ENCODE peak calls at places on chromosomes 12 and 14, in eight cellular contexts. B is PC-9; O is Jurkat, Clone E6-1; Z is AG09309; U is stomach; C is A549; V is sigmoid colon; I is lower leg skin. W is an unnamed sample.

GRCh38 chr14:67883717-67884116 is 64.1 kb downstream of the RAD51B start:
- DNase-seq in B (peak; percentile 43), C (peak; percentile 18), V (no peak), O (no peak), U (no peak), I (no peak), Z (peak; percentile 3), W (no peak)

GRCh38 chr14:32509632-32510187 is 180.6 kb downstream of the AKAP6 start:
- DNase-seq in V (peak; percentile 83), Z (peak; percentile 97), O (no peak), B (no peak), I (peak; percentile 90), C (peak; percentile 88), U (peak; percentile 30), W (peak; percentile 97)

GRCh38 chr14:89600950-89601826 is 184.2 kb upstream of the FOXN3 start:
- DNase-seq in I (no peak), B (no peak), O (no peak), V (no peak), Z (no peak), U (no peak), C (no peak), W (no peak)

GRCh38 chr12:113882690-113883089 is 83.4 kb downstream of the RBM19 start:
- DNase-seq in Z (no peak), U (no peak), V (no peak), I (no peak), C (no peak), B (no peak), O (no peak), W (no peak)

GRCh38 chr12:119129827-119130434 is 48.8 kb upstream of the HSPB8 start:
- DNase-seq in U (no peak), C (no peak), Z (no peak), V (no peak), O (no peak), B (no peak), I (no peak), W (no peak)

GRCh38 chr14:66649515-66649914 is 141.6 kb downstream of the GPHN start:
- DNase-seq in B (no peak), C (no peak), Z (no peak), O (peak; percentile 79), I (no peak), U (no peak), V (no peak), W (no peak)

GRCh38 chr14:53971501-53971900 is 14.9 kb upstream of the BMP4 start:
- DNase-seq in B (no peak), O (no peak), V (no peak), I (no peak), Z (no peak), C (no peak), U (no peak), W (no peak)

GRCh38 chr14:36659010-36659821 is 2.4 kb upstream of the PAX9 start:
- DNase-seq in V (no peak), O (no peak), B (no peak), U (no peak), C (no peak), I (no peak), Z (no peak), W (no peak)

DNA sequence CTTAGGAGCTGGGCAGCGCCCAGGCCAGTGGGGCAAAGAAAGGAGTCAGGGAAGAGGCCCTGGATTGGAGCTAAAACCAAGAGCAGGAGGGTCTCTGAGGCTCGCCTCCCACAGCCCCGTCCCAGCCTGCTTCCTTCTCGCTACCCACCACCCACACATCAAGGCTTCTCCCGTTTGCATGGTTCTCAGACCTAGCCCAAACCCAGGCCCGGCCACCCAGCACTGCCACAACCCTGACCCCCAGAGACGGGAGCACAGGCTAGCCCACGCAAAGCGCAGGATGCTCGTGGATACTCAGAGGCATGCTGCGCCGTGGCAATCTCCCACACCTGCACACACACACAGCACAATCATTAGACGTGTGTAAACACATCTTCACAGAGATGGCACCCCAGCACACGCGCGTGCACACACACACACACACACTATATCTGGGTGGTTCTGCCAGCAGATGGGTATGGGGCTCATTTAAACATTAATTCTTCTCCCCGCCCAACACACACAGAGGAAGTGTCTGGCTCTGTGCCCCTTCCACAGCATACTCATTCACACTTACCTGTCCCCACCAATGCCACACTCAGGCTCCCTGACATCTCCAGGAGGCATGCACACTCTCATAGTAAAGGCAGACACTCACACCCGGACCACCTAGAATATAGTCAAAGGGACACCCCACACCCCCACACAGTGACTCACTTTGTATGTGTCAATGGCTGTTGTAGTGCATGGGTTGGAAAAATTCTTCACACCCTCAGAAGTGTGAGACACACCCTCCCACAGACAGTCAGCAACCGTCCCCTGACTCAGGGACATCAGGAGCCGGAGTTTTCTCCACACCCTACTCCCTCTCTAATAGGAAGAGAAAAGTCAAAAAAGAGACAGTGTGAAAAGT is 1.1 kb downstream of the CARMIL3 start:
- DNase-seq in U (no peak), O (no peak), V (no peak), Z (no peak), C (no peak), I (no peak), B (no peak), W (no peak)
- H3K4me3 ChIP-seq in U (peak overlapping the region; percentile 64), O (peak overlapping the region; percentile 66), V (peak overlapping the region; percentile 62), Z (no peak overlapping the region), C (peak overlapping the region; percentile 75), I (no peak overlapping the region), B (no peak overlapping the region), W (peak overlapping the region; percentile 54)

GRCh38 chr12:6821674-6822433 is at the start of gene GPR162:
- DNase-seq in V (peak; percentile 88), B (no peak), C (peak; percentile 43), U (peak; percentile 52), I (peak; percentile 92), Z (no peak), O (no peak), W (no peak)
- H3K4me3 ChIP-seq in V (peak within 1 kb of the TSS; percentile 58), B (peak within 1 kb of the TSS; percentile 33), C (peak within 1 kb of the TSS; percentile 55), U (peak within 1 kb of the TSS; percentile 46), I (peak within 1 kb of the TSS; percentile 10), Z (peak within 1 kb of the TSS; percentile 62), O (peak within 1 kb of the TSS; percentile 42), W (peak within 1 kb of the TSS; percentile 52)

DNA sequence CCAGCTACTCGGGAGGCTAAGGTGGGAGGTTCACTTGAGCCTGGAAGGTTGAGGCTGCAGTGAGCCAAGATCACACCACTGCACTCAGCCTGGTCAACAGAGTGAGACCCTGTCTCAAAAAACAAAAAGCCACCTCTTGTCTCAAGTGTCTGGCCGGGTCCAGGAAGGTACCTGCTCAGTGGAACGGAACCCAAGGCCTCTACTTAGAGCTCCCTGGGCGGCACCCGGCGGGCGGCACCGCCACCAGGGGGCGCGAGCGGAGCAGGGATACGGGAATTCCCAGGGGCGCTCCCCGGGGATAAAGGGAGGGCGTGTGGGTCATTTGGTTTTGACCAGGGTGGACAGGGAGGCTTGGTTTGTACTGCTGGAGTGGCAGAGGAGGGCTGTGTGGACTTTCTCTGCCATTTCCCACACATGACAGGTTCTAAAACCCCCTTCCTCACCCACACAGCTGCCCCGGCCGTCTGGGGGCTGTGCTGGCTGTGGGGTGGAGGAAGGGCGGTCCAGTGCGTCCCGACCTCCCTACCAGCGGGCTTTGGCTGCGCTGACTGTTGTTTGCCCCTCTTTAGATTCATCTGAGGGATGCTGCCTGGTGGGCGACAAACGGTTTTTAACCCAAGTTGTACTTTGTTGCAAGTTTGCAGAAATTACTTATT is 91.4 kb downstream of the SETD3 start:
- DNase-seq in V (no peak), Z (no peak), U (peak; percentile 75), B (no peak), I (peak; percentile 84), O (no peak), C (peak; percentile 60), W (no peak)
- H3K4me3 ChIP-seq in V (no peak overlapping the region), Z (no peak overlapping the region), U (no peak overlapping the region), B (no peak overlapping the region), I (no peak overlapping the region), O (no peak overlapping the region), C (peak overlapping the region; percentile 37), W (no peak overlapping the region)

DNA sequence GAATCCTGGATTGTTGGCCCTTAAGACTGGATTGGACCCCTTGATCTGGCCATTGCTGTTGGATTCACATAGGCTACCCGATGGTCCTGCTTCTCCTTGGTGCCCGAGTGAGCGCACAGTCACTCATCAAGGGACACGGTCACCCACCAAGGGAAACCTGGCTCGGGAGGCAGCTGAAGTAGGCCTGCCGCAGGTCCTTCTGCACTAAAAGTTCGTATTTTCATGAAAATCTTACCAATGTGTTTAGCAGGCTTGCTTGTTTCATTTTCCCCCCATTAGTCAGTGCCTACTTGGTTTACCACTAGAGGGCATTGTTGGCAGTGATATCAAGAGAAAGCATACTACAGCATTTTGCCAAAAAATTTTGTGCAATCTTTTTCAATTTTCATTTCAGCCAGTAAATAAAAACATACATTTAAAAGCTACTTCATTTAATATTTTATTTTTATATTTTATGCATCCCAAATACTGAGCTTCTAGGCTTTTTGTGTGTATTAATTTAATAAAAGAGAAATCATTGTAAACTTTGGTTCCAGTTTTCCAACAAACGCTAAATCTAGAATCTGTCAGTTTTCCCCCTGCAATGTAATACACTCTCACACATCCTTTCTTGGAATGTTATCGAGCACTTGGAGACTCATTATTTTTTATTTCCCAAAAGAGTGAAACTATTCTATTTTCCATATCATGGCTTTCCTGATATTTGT is 116.7 kb downstream of the LMNTD1 start:
- DNase-seq in I (no peak), B (peak; percentile 58), U (no peak), O (peak; percentile 72), Z (peak; percentile 63), V (no peak), C (peak; percentile 83), W (peak; percentile 44)
- H3K4me3 ChIP-seq in I (no peak overlapping the region), B (peak overlapping the region; percentile 45), U (peak overlapping the region; percentile 30), O (no peak overlapping the region), Z (peak overlapping the region; percentile 33), V (peak overlapping the region; percentile 32), C (peak overlapping the region; percentile 49), W (no peak overlapping the region)

GRCh38 chr12:6104027-6104426 is 20.4 kb downstream of the VWF start:
- DNase-seq in Z (no peak), C (no peak), B (no peak), I (no peak), O (no peak), U (no peak), V (no peak), W (no peak)

GRCh38 chr12:6106208-6106607 is 18.3 kb downstream of the VWF start:
- DNase-seq in Z (no peak), C (no peak), V (no peak), B (no peak), I (no peak), O (no peak), U (no peak), W (no peak)

GRCh38 chr12:6110006-6110405 is 14.5 kb downstream of the VWF start:
- DNase-seq in V (no peak), U (no peak), Z (no peak), I (no peak), C (no peak), O (no peak), B (peak; percentile 84), W (no peak)

DNA sequence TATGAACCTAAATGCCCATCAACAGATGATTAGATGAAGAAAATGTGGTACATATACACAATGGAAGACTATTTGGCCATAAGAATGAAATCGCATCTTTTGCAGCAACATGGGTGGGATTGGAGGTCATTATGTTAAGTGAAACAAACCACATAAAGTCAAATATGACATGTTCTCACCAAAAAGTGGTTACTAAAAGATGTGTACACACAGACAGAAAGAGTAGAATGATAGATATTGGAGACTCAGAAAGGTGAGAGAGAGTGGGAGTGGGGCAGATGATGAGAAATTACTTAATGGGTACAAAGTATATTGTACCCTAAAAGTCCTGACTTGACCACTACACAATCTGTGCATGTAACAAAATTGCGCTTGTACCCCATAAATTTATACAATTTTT is 19.6 kb downstream of the VWF start:
- DNase-seq in I (no peak), U (no peak), Z (no peak), O (no peak), C (no peak), V (no peak), B (no peak), W (no peak)
- H3K4me3 ChIP-seq in I (no peak overlapping the region), U (no peak overlapping the region), Z (no peak overlapping the region), O (no peak overlapping the region), C (no peak overlapping the region), V (no peak overlapping the region), B (no peak overlapping the region), W (no peak overlapping the region)

W was measured in skeletal muscle cell.